ENCODE peak calls at places on chromosomes 6 and 20, in nine cellular contexts. P is SJSA1; D is HCT116; I is CD4-positive, CD25-positive, alpha-beta regulatory T cell; O is PC-9; J is ovary; Y is pancreas; H is IMR-90; C is CD8-positive, alpha-beta memory T cell. F is an unnamed sample. For H3K27me3 and H3K9me3, the result is how much of the 10 kb centered on the place peaks cover.

GRCh38 chr6:163861627-163862026 is 447.1 kb downstream of the QKI start:
- DNase-seq in P (no peak), D (no peak), I (no peak), O (no peak), J (no peak), Y (no peak), H (no peak), C (no peak), F (no peak)

GRCh38 chr6:131813991-131814390 is 6.2 kb downstream of the ENPP1 start:
- DNase-seq in P (no peak), D (no peak), I (no peak), O (no peak), J (no peak), Y (no peak), H (no peak), C (no peak), F (no peak)

GRCh38 chr20:23061713-23062561 is 12.5 kb upstream of the THBD start:
- DNase-seq in P (peak), D (no peak), I (no peak), O (peak), J (peak), Y (no peak), H (peak), C (no peak), F (no peak)

GRCh38 chr20:13205848-13206434 is 15.1 kb upstream of the ISM1 start:
- DNase-seq in P (no peak), D (no peak), I (no peak), O (no peak), J (no peak), Y (no peak), H (no peak), C (no peak), F (no peak)

GRCh38 chr20:22581437-22582385 is 2.7 kb downstream of the FOXA2 start:
- DNase-seq in P (no peak), D (no peak), I (no peak), O (no peak), J (no peak), Y (peak), H (no peak), C (no peak), F (no peak)

GRCh38 chr20:25039697-25040437 is 18.1 kb downstream of the ACSS1 start:
- DNase-seq in P (peak), D (no peak), I (no peak), O (peak), J (peak), Y (peak), H (peak), C (no peak), F (peak)

GRCh38 chr6:30679765-30680535 is 6.5 kb downstream of the PPP1R18 start:
- DNase-seq in P (no peak), D (no peak), I (no peak), O (no peak), J (no peak), Y (no peak), H (no peak), C (no peak), F (no peak)

GRCh38 chr6:150857062-150857905 is 8.2 kb upstream of the MTHFD1L start:
- DNase-seq in P (peak), D (peak), I (no peak), O (peak), J (no peak), Y (no peak), H (peak), C (no peak), F (no peak)

GRCh38 chr6:5782783-5783567 is 223.8 kb downstream of the NRN1 start:
- DNase-seq in P (no peak), D (no peak), I (no peak), O (no peak), J (no peak), Y (peak), H (peak), C (no peak), F (no peak)

GRCh38 chr6:30265594-30265993 is 52.4 kb upstream of the TRIM26 start:
- DNase-seq in P (no peak), D (no peak), I (no peak), O (no peak), J (no peak), Y (no peak), H (no peak), C (no peak), F (no peak)

GRCh38 chr6:81380718-81381338 is 371.7 kb downstream of the TENT5A start:
- DNase-seq in P (no peak), D (no peak), I (no peak), O (no peak), J (no peak), Y (no peak), H (no peak), C (no peak), F (no peak)

GRCh38 chr20:5095454-5095853 is 24.3 kb downstream of the PCNA start:
- DNase-seq in P (no peak), D (no peak), I (no peak), O (no peak), J (no peak), Y (no peak), H (no peak), C (no peak), F (no peak)

GRCh38 chr20:45097485-45098095 is 3.3 kb downstream of the KCNS1 start:
- DNase-seq in P (no peak), D (no peak), I (no peak), O (no peak), J (no peak), Y (no peak), H (no peak), C (peak), F (peak)

GRCh38 chr6:79138146-79138545 is 60.1 kb upstream of the PHIP start:
- DNase-seq in P (no peak), D (no peak), I (no peak), O (no peak), J (no peak), Y (no peak), H (no peak), C (no peak), F (no peak)

GRCh38 chr6:5995705-5996686 is 10.7 kb downstream of the NRN1 start:
- DNase-seq in P (peak), D (no peak), I (no peak), O (no peak), J (peak), Y (no peak), H (peak), C (no peak), F (peak)

GRCh38 chr6:46501136-46502089 is 10.2 kb upstream of the RCAN2 start:
- DNase-seq in P (no peak), D (no peak), I (no peak), O (no peak), J (no peak), Y (no peak), H (no peak), C (no peak), F (no peak)

GRCh38 chr20:45470939-45471338 is 1.4 kb downstream of the WFDC2 start:
- DNase-seq in P (no peak), D (no peak), I (no peak), O (peak), J (no peak), Y (no peak), H (no peak), C (no peak), F (no peak)

GRCh38 chr6:4883298-4883697 is 107.1 kb downstream of the CDYL start:
- DNase-seq in P (no peak), D (no peak), I (no peak), O (no peak), J (no peak), Y (peak), H (no peak), C (no peak), F (no peak)

GRCh38 chr20:54223751-54224150 is 15.9 kb downstream of the PFDN4 start:
- DNase-seq in P (no peak), D (no peak), I (no peak), O (no peak), J (no peak), Y (no peak), H (no peak), C (no peak), F (no peak)

DNA sequence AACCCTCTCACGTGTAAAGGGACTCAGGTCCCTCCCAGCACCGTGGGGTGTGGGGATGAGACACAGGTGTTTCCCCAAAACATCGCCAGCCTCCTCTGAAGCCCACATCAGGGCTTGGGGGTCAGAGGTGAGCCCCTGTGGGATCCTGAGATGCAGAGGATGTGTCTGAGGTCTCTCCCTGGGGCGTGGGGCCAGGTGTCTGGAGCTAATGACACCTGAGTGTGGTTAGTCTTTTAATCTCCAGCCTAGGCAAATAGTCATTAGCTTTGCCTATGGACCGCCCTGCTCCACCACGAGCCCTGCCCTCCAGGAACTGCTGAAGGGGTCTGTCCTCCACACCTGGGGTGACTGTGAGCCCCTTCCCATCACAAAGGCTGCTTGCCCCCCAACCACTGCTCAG is 1.7 kb downstream of the SRMS start:
- DNase-seq in P (no peak), D (no peak), I (no peak), O (no peak), J (no peak), Y (no peak), H (no peak), C (no peak), F (no peak)
- H3K27me3 ChIP-seq in P (under half), D (under half), I (under half), O (under half), J (under half), Y (under half), H (under half), C (under half), F (under half)

GRCh38 chr6:51529240-51529639 is 558.2 kb downstream of the PKHD1 start:
- DNase-seq in P (no peak), D (no peak), I (no peak), O (no peak), J (no peak), Y (no peak), H (no peak), C (no peak), F (no peak)
- H3K9me3 ChIP-seq in P (under half), D (under half), I (under half), O (under half), J (under half), Y (under half), H (under half), C (under half), F (under half)

DNA sequence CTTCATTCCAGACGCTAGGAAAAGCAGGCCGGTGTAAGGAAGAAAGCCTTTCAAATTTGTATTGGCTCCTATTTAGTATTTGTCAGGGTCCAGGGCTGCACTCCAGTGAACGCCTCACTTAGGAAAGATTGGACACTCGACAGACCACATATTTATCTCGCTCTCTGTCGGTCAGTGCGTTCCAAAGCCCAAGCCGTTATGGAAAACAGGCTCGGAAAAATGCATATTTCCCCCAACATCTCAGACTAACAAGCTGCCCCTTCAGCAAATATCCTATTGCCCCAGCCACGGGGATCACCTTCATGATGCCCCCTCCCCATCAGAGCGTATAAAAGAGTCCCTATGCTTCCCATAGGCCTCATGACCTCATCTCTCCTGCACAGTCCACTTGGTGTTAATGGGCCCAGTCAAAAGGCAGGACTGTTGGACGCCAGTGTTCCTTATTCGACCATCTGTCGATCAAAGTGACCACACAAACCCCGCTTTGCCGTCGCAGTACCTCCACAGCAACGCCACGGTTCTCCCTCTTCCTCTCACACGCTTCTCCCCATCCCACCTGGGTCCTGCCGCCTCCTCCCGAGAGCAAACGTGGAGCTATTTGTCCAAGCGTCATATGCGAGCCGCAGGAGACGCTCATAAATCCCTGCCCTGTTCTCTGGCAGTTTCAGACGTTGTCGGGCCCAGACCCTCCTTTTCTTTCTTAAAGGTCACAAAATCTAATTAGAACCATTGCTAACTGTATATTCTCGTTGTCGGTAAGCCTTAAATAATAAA is 63.3 kb downstream of the NPEPL1 start:
- DNase-seq in P (no peak), D (no peak), I (no peak), O (no peak), J (no peak), Y (no peak), H (no peak), C (no peak), F (peak)
- H3K27me3 ChIP-seq in P (under half), D (under half), I (under half), O (half or more), J (under half), Y (under half), H (under half), C (under half), F (under half)

GRCh38 chr6:169470790-169471189 is 217.1 kb upstream of the THBS2 start:
- DNase-seq in P (no peak), D (no peak), I (no peak), O (no peak), J (no peak), Y (no peak), H (no peak), C (no peak), F (no peak)
- H3K9me3 ChIP-seq in P (under half), D (under half), I (under half), O (under half), J (under half), Y (under half), H (under half), C (under half), F (under half)

GRCh38 chr6:27544612-27545260 is 71.8 kb upstream of the ZNF184 start:
- DNase-seq in P (no peak), D (no peak), I (no peak), O (no peak), J (no peak), Y (no peak), H (no peak), C (no peak), F (no peak)

GRCh38 chr6:27541212-27541931 is 68.5 kb upstream of the ZNF184 start:
- DNase-seq in P (no peak), D (peak), I (no peak), O (no peak), J (no peak), Y (no peak), H (peak), C (no peak), F (no peak)

GRCh38 chr6:27539551-27539950 is 66.6 kb upstream of the ZNF184 start:
- DNase-seq in P (no peak), D (no peak), I (no peak), O (no peak), J (no peak), Y (no peak), H (no peak), C (no peak), F (no peak)

GRCh38 chr6:27541932-27542297 is 69.0 kb upstream of the ZNF184 start:
- DNase-seq in P (no peak), D (no peak), I (no peak), O (no peak), J (no peak), Y (no peak), H (no peak), C (no peak), F (no peak)

DNA sequence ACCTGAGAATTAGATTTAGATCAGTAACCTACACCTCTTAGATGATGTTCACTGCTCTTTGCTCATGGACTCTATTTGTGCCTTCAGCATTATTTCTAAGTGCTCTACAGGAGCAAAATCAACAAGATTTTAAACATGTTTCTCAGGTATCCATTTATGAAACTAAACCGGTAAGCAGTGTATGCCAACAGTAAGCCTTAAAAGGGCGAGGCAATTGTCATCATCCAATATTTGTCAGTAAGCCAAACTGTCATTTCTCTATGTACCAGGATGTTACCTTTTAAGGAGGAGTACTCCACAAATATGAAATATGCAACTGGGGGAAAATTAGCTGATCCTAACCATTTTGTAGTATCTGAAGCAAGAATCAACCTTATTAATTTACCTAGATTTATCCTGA is 69.6 kb upstream of the ZNF184 start:
- DNase-seq in P (no peak), D (no peak), I (no peak), O (no peak), J (no peak), Y (no peak), H (no peak), C (no peak), F (no peak)
- H3K27me3 ChIP-seq in P (under half), D (under half), I (half or more), O (under half), J (under half), Y (half or more), H (under half), C (under half), F (half or more)

DNA sequence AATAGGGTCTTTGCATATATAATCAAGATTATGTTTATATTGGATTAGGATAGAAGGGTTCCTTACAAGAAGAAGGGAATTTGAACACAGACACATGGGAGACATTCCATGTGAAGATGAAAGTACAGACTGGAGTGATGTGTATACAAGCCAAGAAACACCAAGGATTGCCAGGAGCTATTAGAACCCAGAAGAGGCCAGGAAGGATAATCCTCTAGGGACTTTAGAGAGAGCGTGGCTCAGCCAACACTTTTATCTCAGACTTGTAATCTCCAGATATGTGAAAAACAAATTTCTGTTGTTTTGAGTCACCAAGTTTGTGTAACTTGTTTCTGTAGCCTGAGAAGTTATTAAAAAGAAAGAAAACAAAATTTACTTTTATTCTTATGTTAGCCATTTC is 1173.9 kb upstream of the CITED2 start:
- DNase-seq in P (no peak), D (no peak), I (no peak), O (no peak), J (no peak), Y (no peak), H (no peak), C (no peak), F (no peak)
- H3K9me3 ChIP-seq in P (under half), D (under half), I (under half), O (under half), J (under half), Y (under half), H (under half), C (under half), F (under half)

GRCh38 chr6:166279393-166279679 is 28.9 kb downstream of the PRR18 start:
- DNase-seq in P (no peak), D (no peak), I (no peak), O (no peak), J (no peak), Y (no peak), H (no peak), C (no peak), F (no peak)
- H3K27me3 ChIP-seq in P (under half), D (under half), I (under half), O (under half), J (under half), Y (under half), H (under half), C (under half), F (under half)

GRCh38 chr20:59566631-59567524 is 37.5 kb upstream of the PHACTR3 start:
- DNase-seq in P (no peak), D (no peak), I (no peak), O (peak), J (no peak), Y (no peak), H (no peak), C (no peak), F (peak)

GRCh38 chr20:59564943-59565342 is 39.4 kb upstream of the PHACTR3 start:
- DNase-seq in P (no peak), D (no peak), I (no peak), O (no peak), J (no peak), Y (no peak), H (no peak), C (no peak), F (no peak)

GRCh38 chr20:59565768-59566461 is 38.4 kb upstream of the PHACTR3 start:
- DNase-seq in P (no peak), D (no peak), I (no peak), O (peak), J (no peak), Y (no peak), H (no peak), C (no peak), F (peak)

GRCh38 chr20:59561614-59562277 is 42.6 kb upstream of the PHACTR3 start:
- DNase-seq in P (no peak), D (no peak), I (no peak), O (peak), J (no peak), Y (no peak), H (no peak), C (no peak), F (no peak)

DNA sequence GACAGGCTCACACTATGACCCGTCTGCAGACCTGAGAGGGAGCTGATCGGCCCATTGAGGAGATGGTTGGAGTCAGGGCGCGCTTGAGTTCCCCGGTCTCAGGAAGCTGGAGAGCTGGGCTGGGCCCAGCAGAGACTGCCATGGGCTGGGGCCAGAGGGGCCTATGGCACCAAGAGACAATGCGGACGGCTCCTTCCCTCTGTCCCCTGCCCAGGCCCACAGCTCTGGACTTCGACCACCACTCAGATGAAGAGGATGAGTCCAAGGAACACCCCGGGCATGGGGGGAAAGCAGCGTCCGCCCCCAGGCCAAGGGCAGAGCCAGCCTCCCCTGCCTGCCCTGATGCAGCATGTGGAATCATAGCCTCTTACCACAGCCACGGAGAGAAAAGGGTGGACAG is 40.2 kb upstream of the PHACTR3 start:
- DNase-seq in P (no peak), D (no peak), I (no peak), O (peak), J (no peak), Y (no peak), H (no peak), C (no peak), F (peak)
- H3K9me3 ChIP-seq in P (under half), D (under half), I (under half), O (under half), J (under half), Y (under half), H (under half), C (under half), F (under half)

DNA sequence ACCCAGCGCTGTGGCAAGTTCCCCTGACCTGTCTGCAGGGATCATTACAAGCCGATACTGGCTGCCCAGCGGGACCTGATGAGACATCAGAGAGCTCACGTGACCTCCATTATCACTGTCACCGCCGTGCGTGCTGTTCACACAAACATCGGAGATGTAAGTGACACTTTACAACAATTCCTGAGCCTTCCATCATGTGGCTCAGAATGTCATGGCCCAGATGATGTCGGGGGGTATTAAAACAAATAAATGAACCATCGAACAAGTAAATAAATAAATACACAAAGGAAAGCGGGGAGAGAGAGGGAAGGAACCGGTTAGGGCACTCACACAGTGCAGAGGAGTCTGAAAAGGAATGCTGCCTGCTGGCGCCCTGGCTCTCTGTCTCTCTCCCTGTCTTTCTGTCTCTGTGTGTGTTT is 195.1 kb downstream of the BMP7 start:
- DNase-seq in P (peak), D (no peak), I (no peak), O (peak), J (no peak), Y (no peak), H (no peak), C (no peak), F (peak)
- H3K27me3 ChIP-seq in P (under half), D (under half), I (under half), O (under half), J (under half), Y (under half), H (under half), C (under half), F (half or more)

F was measured in upper lobe of right lung.